ENCODE peak calls at places on chromosome 1, in ten cellular contexts. Q is PC-3, A is A549, C is IMR-90, J is osteoblast, G is HCT116, P is neural progenitor cell, E is H9, O is GM23338, F is hepatocyte. M is an unnamed sample.

GRCh38 chr1:40530735-40531380 is 579 bp upstream of the ZNF684 start:
- DNase-seq in Q (no peak), A (peak), C (peak), J (peak), G (no peak), P (no peak), E (no peak), O (peak), F (no peak), M (no peak)

GRCh38 chr1:16166117-16166516 is 10.2 kb upstream of the EPHA2 start:
- DNase-seq in Q (no peak), A (no peak), C (no peak), J (no peak), G (no peak), P (no peak), E (no peak), O (no peak), F (no peak), M (no peak)

GRCh38 chr1:55560246-55560645 is 345.1 kb upstream of the USP24 start:
- DNase-seq in Q (no peak), A (no peak), C (peak), J (no peak), G (no peak), P (no peak), E (no peak), O (no peak), F (no peak), M (no peak)

GRCh38 chr1:26360051-26360806 is 6.3 kb upstream of the CRYBG2 start:
- DNase-seq in Q (no peak), A (no peak), C (no peak), J (peak), G (no peak), P (peak), E (peak), O (peak), F (peak), M (no peak)

GRCh38 chr1:200038645-200038986 is 11.1 kb downstream of the NR5A2 start:
- DNase-seq in Q (no peak), A (no peak), C (no peak), J (no peak), G (no peak), P (peak), E (peak), O (peak), F (no peak), M (no peak)

GRCh38 chr1:58592521-58593134 is 15.6 kb upstream of the TACSTD2 start:
- DNase-seq in Q (peak), A (peak), C (peak), J (peak), G (no peak), P (no peak), E (no peak), O (no peak), F (peak), M (no peak)

GRCh38 chr1:47235280-47235679 is 3.3 kb upstream of the TAL1 start:
- DNase-seq in Q (no peak), A (no peak), C (no peak), J (peak), G (no peak), P (no peak), E (no peak), O (peak), F (no peak), M (no peak)

GRCh38 chr1:161721738-161722343 is 497 bp downstream of the FCRLB start:
- DNase-seq in Q (peak), A (peak), C (peak), J (peak), G (no peak), P (no peak), E (no peak), O (no peak), F (no peak), M (peak)

GRCh38 chr1:117685936-117686806 is 80.3 kb downstream of the TENT5C start:
- DNase-seq in Q (no peak), A (no peak), C (no peak), J (no peak), G (no peak), P (no peak), E (no peak), O (no peak), F (no peak), M (no peak)

GRCh38 chr1:182718311-182718710 is 33.9 kb upstream of the RGS8 start:
- DNase-seq in Q (no peak), A (peak), C (no peak), J (no peak), G (no peak), P (no peak), E (no peak), O (no peak), F (no peak), M (no peak)

GRCh38 chr1:15849775-15850449 is 2.4 kb downstream of the SPEN start:
- DNase-seq in Q (peak), A (peak), C (peak), J (peak), G (peak), P (peak), E (peak), O (peak), F (peak), M (peak)

GRCh38 chr1:29317916-29318530 is 81.7 kb downstream of the PTPRU start:
- DNase-seq in Q (no peak), A (no peak), C (no peak), J (peak), G (no peak), P (no peak), E (no peak), O (no peak), F (no peak), M (no peak)

GRCh38 chr1:211831558-211832323 is 1.2 kb upstream of the LPGAT1 start:
- DNase-seq in Q (no peak), A (no peak), C (no peak), J (no peak), G (no peak), P (no peak), E (no peak), O (no peak), F (no peak), M (no peak)

GRCh38 chr1:88973520-88974137 is 18.8 kb downstream of the KYAT3 start:
- DNase-seq in Q (peak), A (peak), C (peak), J (no peak), G (peak), P (peak), E (no peak), O (peak), F (peak), M (peak)

GRCh38 chr1:118204648-118205047 is 19.6 kb upstream of the SPAG17 start:
- DNase-seq in Q (no peak), A (no peak), C (no peak), J (no peak), G (no peak), P (no peak), E (no peak), O (no peak), F (no peak), M (no peak)

GRCh38 chr1:150558761-150559626 is 9.8 kb downstream of the ADAMTSL4 start:
- DNase-seq in Q (no peak), A (no peak), C (no peak), J (peak), G (no peak), P (no peak), E (peak), O (peak), F (no peak), M (no peak)

GRCh38 chr1:9787702-9788101 is 36.1 kb downstream of the CLSTN1 start:
- DNase-seq in Q (no peak), A (no peak), C (no peak), J (no peak), G (no peak), P (no peak), E (no peak), O (no peak), F (no peak), M (no peak)

GRCh38 chr1:183101081-183101480 is 77.9 kb downstream of the LAMC1 start:
- DNase-seq in Q (no peak), A (no peak), C (no peak), J (no peak), G (no peak), P (no peak), E (no peak), O (no peak), F (peak), M (no peak)

GRCh38 chr1:152876827-152877226 is 1.3 kb upstream of the SMCP start:
- DNase-seq in Q (no peak), A (no peak), C (no peak), J (no peak), G (no peak), P (no peak), E (no peak), O (no peak), F (no peak), M (no peak)

GRCh38 chr1:110750446-110751029 is 75.8 kb upstream of the KCNA3 start:
- DNase-seq in Q (no peak), A (no peak), C (no peak), J (no peak), G (no peak), P (peak), E (no peak), O (no peak), F (no peak), M (no peak)

GRCh38 chr1:155117610-155118009 is 10.1 kb upstream of the EFNA1 start:
- DNase-seq in Q (peak), A (no peak), C (no peak), J (no peak), G (no peak), P (no peak), E (no peak), O (no peak), F (no peak), M (no peak)

GRCh38 chr1:19643113-19643512 is 998 bp upstream of the NBL1 start:
- DNase-seq in Q (peak), A (peak), C (no peak), J (peak), G (peak), P (no peak), E (no peak), O (no peak), F (peak), M (peak)

GRCh38 chr1:47624531-47624930 is 186.7 kb downstream of the FOXD2 start:
- DNase-seq in Q (peak), A (no peak), C (no peak), J (no peak), G (peak), P (peak), E (peak), O (peak), F (peak), M (peak)

GRCh38 chr1:119968068-119968492 is 71.8 kb upstream of the ADAM30 start:
- DNase-seq in Q (peak), A (peak), C (peak), J (no peak), G (peak), P (peak), E (peak), O (peak), F (peak), M (peak)

DNA sequence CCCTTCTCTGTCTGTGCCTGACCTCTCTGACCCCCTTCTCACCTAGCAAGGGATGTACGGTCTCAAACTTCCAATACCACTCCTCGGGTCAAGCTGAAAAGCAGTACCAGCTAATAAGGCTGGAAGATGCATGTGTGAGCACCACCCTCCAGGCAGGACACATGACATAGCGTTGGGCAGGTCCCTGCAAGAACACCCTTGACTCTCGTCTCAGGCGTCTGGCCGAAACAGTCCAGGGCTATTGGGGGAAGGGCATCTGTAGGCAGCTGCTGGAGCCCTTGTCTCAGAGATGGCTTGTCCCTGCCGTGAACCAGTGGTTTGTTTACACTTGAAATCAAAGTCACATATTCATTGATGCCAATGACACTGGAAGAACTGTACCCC is 56.5 kb downstream of the CD46 start:
- DNase-seq in Q (no peak), A (no peak), C (no peak), J (peak), G (no peak), P (no peak), E (no peak), O (no peak), F (no peak), M (no peak)
- H3K4me2 ChIP-seq in Q (no peak), A (peak), C (no peak), J (no peak), G (no peak), P (no peak), E (no peak), O (no peak), F (no peak), M (no peak)

GRCh38 chr1:246577720-246578106 is 11.5 kb downstream of the CNST start:
- DNase-seq in Q (no peak), A (no peak), C (peak), J (no peak), G (no peak), P (no peak), E (no peak), O (no peak), F (no peak), M (no peak)
- H3K4me2 ChIP-seq in Q (no peak), A (no peak), C (peak), J (no peak), G (no peak), P (no peak), E (no peak), O (no peak), F (no peak), M (peak)

DNA sequence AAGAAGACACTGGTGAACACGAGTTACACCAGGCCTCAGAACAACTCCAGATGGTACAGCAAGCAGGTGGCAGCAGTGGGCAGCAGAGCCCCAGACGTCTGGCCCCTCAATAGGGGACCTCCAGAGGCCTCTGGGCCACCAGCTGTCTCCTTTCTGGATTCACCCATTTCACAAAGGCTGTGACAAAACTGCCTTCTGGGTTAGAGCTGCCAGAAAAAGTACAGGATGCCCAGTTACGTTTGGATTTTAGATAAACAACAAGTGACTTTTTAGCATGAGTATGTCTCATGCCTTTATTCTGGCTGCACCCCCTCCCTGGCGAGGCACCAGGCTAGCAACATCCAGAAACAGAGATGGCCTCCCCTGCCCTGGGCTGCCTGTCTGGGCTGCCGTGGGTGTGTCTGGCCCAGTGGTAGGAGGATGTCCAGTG is 30.1 kb downstream of the ITPKB start:
- DNase-seq in Q (no peak), A (no peak), C (peak), J (no peak), G (no peak), P (no peak), E (no peak), O (no peak), F (no peak), M (no peak)
- H3K4me2 ChIP-seq in Q (no peak), A (no peak), C (no peak), J (no peak), G (peak), P (no peak), E (no peak), O (no peak), F (no peak), M (no peak)

DNA sequence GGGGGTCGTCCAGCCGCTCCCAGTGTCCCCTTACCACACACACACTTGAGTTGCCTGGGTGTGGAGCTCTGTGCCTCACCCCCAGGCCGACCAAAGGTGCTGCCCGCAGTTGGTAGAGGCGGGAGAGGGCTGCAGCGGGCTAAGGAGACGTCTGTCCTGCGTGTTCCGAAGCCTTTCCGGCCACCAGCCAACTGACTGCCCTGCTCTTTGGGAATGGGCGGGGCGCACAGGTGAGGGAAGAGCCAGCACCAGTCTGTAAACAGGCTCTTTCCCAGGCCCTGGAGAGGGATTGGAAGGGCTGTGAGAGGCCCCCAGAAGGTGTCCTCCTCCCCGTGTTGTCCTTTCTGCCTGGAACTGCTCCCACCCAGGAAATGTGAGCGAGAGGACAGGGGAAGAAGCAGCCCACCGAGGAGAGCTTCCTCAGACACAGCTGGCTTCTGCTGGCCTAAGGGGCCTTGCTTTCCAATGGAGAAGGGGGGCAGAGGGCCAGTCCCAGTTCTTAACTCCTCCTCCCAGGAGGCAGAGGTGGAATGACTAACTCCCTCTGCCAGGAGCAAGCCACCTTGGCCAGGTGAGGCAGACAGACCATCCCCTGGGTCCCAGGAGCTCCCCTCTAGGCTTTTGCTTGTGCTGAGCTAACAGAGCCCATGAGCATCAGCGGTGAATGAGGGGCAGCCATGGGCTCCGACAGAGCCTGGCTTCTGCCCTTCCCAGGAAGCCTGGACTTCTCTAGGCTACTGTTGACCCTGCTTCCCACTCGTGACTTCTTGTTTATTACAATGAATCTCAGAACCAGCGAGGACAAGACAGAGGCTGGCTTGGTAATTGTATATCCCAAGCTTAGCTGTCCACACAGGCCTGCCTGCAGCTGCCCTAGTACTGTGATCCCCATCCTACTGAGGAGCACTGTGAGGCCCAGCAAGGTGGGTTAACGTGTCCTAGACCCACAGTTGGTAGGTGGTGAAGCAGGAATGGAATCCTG is 158.1 kb upstream of the COA6 start:
- DNase-seq in Q (no peak), A (no peak), C (no peak), J (no peak), G (no peak), P (peak), E (peak), O (peak), F (peak), M (no peak)
- H3K4me2 ChIP-seq in Q (peak), A (no peak), C (peak), J (no peak), G (no peak), P (peak), E (peak), O (peak), F (peak), M (no peak)

DNA sequence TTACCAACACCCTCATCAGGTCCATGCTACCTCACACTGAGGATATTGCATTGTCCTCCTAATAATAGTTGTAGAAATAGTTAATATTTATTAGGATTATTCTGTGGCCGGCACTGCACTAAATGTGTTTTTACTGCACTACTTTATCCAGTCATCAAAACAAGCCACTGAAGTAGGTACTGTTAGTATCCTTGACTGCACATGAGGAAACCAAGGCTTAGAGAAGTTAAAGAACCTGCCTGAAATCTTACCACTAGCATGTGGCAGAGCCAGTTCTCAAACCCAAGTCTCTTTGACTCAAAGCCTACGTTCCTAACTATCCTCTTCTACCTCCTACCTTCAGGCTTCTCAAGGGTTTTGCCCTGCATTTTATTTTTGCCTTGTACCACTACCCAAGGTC is 30.9 kb downstream of the FMO1 start:
- DNase-seq in Q (no peak), A (no peak), C (no peak), J (no peak), G (no peak), P (no peak), E (no peak), O (no peak), F (no peak), M (no peak)
- H3K4me2 ChIP-seq in Q (no peak), A (no peak), C (no peak), J (no peak), G (no peak), P (no peak), E (no peak), O (no peak), F (no peak), M (no peak)

DNA sequence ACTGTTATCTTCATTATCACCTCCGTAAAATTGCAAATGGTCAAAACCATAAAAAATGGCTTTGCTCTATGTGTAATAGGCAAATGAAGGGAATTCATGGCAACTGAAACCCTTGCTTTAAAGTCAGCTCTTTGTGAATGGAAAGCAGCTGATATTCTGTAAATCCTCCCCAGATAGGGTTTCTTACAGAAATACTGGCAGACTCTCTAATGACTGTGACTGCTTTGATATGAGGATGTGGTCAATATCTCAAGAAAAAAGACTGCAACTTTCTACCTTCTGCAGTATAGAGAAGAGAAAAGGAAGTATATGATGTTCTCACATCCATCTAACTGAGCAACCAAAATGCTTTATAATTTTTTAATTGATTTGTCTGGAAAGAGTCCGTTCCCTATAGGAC is 193.1 kb downstream of the ST6GALNAC3 start:
- DNase-seq in Q (no peak), A (no peak), C (no peak), J (no peak), G (no peak), P (no peak), E (no peak), O (no peak), F (no peak), M (no peak)
- H3K4me2 ChIP-seq in Q (no peak), A (no peak), C (no peak), J (no peak), G (no peak), P (peak), E (no peak), O (no peak), F (no peak), M (no peak)

M was measured in K562.